ENCODE peak calls at places on chromosome 6, in nine cellular contexts. One of them, this sample, is unnamed.

GRCh38 chr6:132813173-132813856 is 1.1 kb upstream of the RPS12 start:
- DNase-seq in ascending aorta: peak; percentile 74
- DNase-seq in body of pancreas: peak; percentile 35
- DNase-seq in tibial artery: peak; percentile 70
- DNase-seq in endodermal cell: peak; percentile 78
- DNase-seq in SJSA1: no peak
- DNase-seq in tibial nerve: no peak
- DNase-seq in neural progenitor cell: peak; percentile 69
- DNase-seq in A549: peak; percentile 33
- DNase-seq in this sample: no peak

GRCh38 chr6:23013776-23014175 is 444.4 kb downstream of the HDGFL1 start:
- DNase-seq in neural progenitor cell: no peak
- DNase-seq in body of pancreas: no peak
- DNase-seq in tibial nerve: no peak
- DNase-seq in tibial artery: no peak
- DNase-seq in SJSA1: no peak
- DNase-seq in ascending aorta: no peak
- DNase-seq in endodermal cell: peak; percentile 56
- DNase-seq in A549: no peak
- DNase-seq in this sample: no peak

GRCh38 chr6:26104457-26105108 is 17.4 kb downstream of the HFE start:
- DNase-seq in A549: peak; percentile 75
- DNase-seq in endodermal cell: peak; percentile 76
- DNase-seq in ascending aorta: no peak
- DNase-seq in tibial nerve: no peak
- DNase-seq in tibial artery: no peak
- DNase-seq in neural progenitor cell: no peak
- DNase-seq in body of pancreas: no peak
- DNase-seq in SJSA1: peak; percentile 45
- DNase-seq in this sample: peak; percentile 40

GRCh38 chr6:4848382-4849068 is 72.3 kb downstream of the CDYL start:
- DNase-seq in tibial nerve: no peak
- DNase-seq in SJSA1: no peak
- DNase-seq in body of pancreas: no peak
- DNase-seq in neural progenitor cell: peak; percentile 64
- DNase-seq in A549: peak; percentile 16
- DNase-seq in endodermal cell: peak; percentile 81
- DNase-seq in ascending aorta: no peak
- DNase-seq in tibial artery: no peak
- DNase-seq in this sample: peak; percentile 34

GRCh38 chr6:5152417-5152816 is 67.3 kb downstream of the PPP1R3G start:
- DNase-seq in tibial nerve: no peak
- DNase-seq in tibial artery: no peak
- DNase-seq in endodermal cell: no peak
- DNase-seq in neural progenitor cell: no peak
- DNase-seq in SJSA1: no peak
- DNase-seq in ascending aorta: no peak
- DNase-seq in body of pancreas: no peak
- DNase-seq in A549: no peak
- DNase-seq in this sample: no peak

GRCh38 chr6:121666809-121667208 is 231.4 kb downstream of the GJA1 start:
- DNase-seq in SJSA1: no peak
- DNase-seq in ascending aorta: no peak
- DNase-seq in A549: peak; percentile 51
- DNase-seq in body of pancreas: no peak
- DNase-seq in tibial nerve: no peak
- DNase-seq in endodermal cell: no peak
- DNase-seq in neural progenitor cell: no peak
- DNase-seq in tibial artery: no peak
- DNase-seq in this sample: no peak

GRCh38 chr6:92538296-92538695 is 881.1 kb downstream of the EPHA7 start:
- DNase-seq in endodermal cell: no peak
- DNase-seq in A549: no peak
- DNase-seq in ascending aorta: no peak
- DNase-seq in tibial artery: no peak
- DNase-seq in neural progenitor cell: no peak
- DNase-seq in body of pancreas: no peak
- DNase-seq in SJSA1: no peak
- DNase-seq in tibial nerve: no peak
- DNase-seq in this sample: no peak

GRCh38 chr6:16396497-16397319 is 158.3 kb downstream of the GMPR start:
- DNase-seq in A549: no peak
- DNase-seq in SJSA1: no peak
- DNase-seq in ascending aorta: no peak
- DNase-seq in body of pancreas: no peak
- DNase-seq in tibial artery: no peak
- DNase-seq in tibial nerve: no peak
- DNase-seq in endodermal cell: no peak
- DNase-seq in neural progenitor cell: no peak
- DNase-seq in this sample: no peak

GRCh38 chr6:35014786-35015185 is 125.7 kb downstream of the ANKS1A start:
- DNase-seq in A549: no peak
- DNase-seq in ascending aorta: no peak
- DNase-seq in SJSA1: no peak
- DNase-seq in endodermal cell: no peak
- DNase-seq in body of pancreas: no peak
- DNase-seq in neural progenitor cell: no peak
- DNase-seq in tibial artery: no peak
- DNase-seq in tibial nerve: no peak
- DNase-seq in this sample: peak; percentile 57

GRCh38 chr6:17705428-17705777 is 1.3 kb downstream of the NUP153 start:
- DNase-seq in SJSA1: peak; percentile 67
- DNase-seq in body of pancreas: peak; percentile 70
- DNase-seq in endodermal cell: peak; percentile 68
- DNase-seq in tibial nerve: no peak
- DNase-seq in ascending aorta: peak; percentile 79
- DNase-seq in A549: peak; percentile 52
- DNase-seq in neural progenitor cell: no peak
- DNase-seq in tibial artery: peak; percentile 78
- DNase-seq in this sample: peak; percentile 54

GRCh38 chr6:14966111-14966901 is 279.6 kb upstream of the JARID2 start:
- DNase-seq in endodermal cell: peak; percentile 76
- DNase-seq in ascending aorta: no peak
- DNase-seq in SJSA1: no peak
- DNase-seq in tibial artery: no peak
- DNase-seq in A549: no peak
- DNase-seq in body of pancreas: no peak
- DNase-seq in tibial nerve: no peak
- DNase-seq in neural progenitor cell: no peak
- DNase-seq in this sample: no peak

GRCh38 chr6:11366934-11367637 is 134.6 kb upstream of the NEDD9 start:
- DNase-seq in SJSA1: no peak
- DNase-seq in tibial artery: no peak
- DNase-seq in ascending aorta: no peak
- DNase-seq in A549: peak; percentile 31
- DNase-seq in tibial nerve: no peak
- DNase-seq in neural progenitor cell: peak; percentile 57
- DNase-seq in endodermal cell: peak; percentile 13
- DNase-seq in body of pancreas: no peak
- DNase-seq in this sample: no peak

GRCh38 chr6:31609519-31610406 is 5.3 kb upstream of the AIF1 start:
- DNase-seq in tibial nerve: no peak
- DNase-seq in A549: no peak
- DNase-seq in neural progenitor cell: no peak
- DNase-seq in body of pancreas: no peak
- DNase-seq in SJSA1: no peak
- DNase-seq in tibial artery: no peak
- DNase-seq in ascending aorta: no peak
- DNase-seq in endodermal cell: no peak
- DNase-seq in this sample: peak; percentile 30

GRCh38 chr6:113969888-113970807 is 800 bp downstream of the HDAC2 start:
- DNase-seq in body of pancreas: peak; percentile 60
- DNase-seq in A549: peak; percentile 27
- DNase-seq in SJSA1: peak; percentile 57
- DNase-seq in endodermal cell: peak; percentile 83
- DNase-seq in tibial artery: peak; percentile 77
- DNase-seq in ascending aorta: peak; percentile 75
- DNase-seq in neural progenitor cell: peak; percentile 80
- DNase-seq in tibial nerve: no peak
- DNase-seq in this sample: peak; percentile 74

GRCh38 chr6:46323966-46324622 is 153.3 kb upstream of the ENPP5 start:
- DNase-seq in neural progenitor cell: no peak
- DNase-seq in endodermal cell: no peak
- DNase-seq in SJSA1: no peak
- DNase-seq in tibial nerve: no peak
- DNase-seq in tibial artery: no peak
- DNase-seq in ascending aorta: no peak
- DNase-seq in A549: no peak
- DNase-seq in body of pancreas: no peak
- DNase-seq in this sample: no peak

GRCh38 chr6:16901777-16902176 is 140.5 kb upstream of the ATXN1 start:
- DNase-seq in SJSA1: no peak
- DNase-seq in A549: no peak
- DNase-seq in endodermal cell: no peak
- DNase-seq in tibial artery: peak; percentile 83
- DNase-seq in neural progenitor cell: no peak
- DNase-seq in ascending aorta: peak; percentile 66
- DNase-seq in body of pancreas: peak; percentile 54
- DNase-seq in tibial nerve: peak; percentile 38
- DNase-seq in this sample: no peak

DNA sequence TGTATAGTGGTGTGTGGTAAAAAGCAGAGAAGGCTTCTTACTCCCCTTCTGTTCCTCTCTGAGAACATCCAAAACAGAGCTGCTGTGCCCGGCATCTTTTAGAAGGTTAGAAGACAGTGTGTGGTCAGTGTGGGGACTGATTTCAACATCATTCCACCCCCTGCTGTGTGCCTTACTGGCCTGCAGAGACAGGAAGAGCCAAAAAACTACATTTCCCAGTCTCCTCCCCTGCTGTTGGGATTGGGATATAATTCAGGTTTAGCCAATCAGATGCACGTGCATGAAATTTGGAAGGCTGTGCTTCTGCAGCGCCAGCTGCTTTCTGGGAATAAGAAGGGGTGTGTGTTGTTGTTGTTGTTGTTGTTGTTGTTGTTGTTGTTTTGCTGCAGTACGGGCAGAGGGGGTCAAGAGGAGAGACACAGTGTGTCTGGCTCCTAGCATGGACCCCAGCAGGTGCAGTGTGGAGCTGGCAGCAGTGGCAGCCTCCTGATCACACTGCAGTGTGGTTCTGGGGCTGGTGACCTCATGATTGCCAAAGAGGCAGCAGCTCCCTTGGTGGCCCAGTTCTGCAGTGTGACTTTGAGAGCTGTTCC is 74.7 kb downstream of the MRPL14 start:
- DNase-seq in body of pancreas: no peak
- DNase-seq in endodermal cell: peak; percentile 75
- DNase-seq in tibial nerve: no peak
- DNase-seq in tibial artery: no peak
- DNase-seq in neural progenitor cell: peak; percentile 59
- DNase-seq in ascending aorta: no peak
- DNase-seq in SJSA1: no peak
- DNase-seq in A549: peak; percentile 56
- DNase-seq in this sample: peak; percentile 40
- H3K4me1 ChIP-seq in body of pancreas: peaks cover 23% of the 10 kb centered on the region
- H3K4me1 ChIP-seq in endodermal cell: peaks cover 11% of the 10 kb centered on the region
- H3K4me1 ChIP-seq in tibial nerve: peaks cover 57% of the 10 kb centered on the region
- H3K4me1 ChIP-seq in tibial artery: no peaks in the 10 kb centered on the region
- H3K4me1 ChIP-seq in neural progenitor cell: peaks cover 13% of the 10 kb centered on the region
- H3K4me1 ChIP-seq in ascending aorta: peaks cover 3% of the 10 kb centered on the region
- H3K4me1 ChIP-seq in SJSA1: peaks cover 77% of the 10 kb centered on the region
- H3K4me1 ChIP-seq in A549: peaks cover 98% of the 10 kb centered on the region
- H3K4me1 ChIP-seq in this sample: peaks cover 22% of the 10 kb centered on the region

DNA sequence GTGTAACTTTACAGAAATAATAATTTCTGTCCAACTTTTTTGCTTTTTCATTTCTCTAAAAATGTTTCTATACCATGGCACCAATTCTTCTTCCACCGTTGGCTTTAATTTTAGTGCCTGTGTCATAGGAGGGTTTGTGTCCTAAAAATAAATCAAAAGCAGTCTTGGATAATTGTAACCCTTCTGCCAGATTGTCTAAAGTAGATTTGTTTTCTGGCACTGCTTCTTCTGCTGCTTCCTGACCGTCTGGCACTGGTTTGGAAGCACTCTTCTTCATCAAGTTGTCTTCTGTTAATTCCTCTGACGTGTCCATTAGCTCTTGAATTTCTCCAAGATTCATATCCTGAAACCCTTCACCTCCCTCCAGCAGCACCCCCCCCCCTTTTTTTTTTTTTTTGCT is 33.1 kb downstream of the SCAF8 start:
- DNase-seq in endodermal cell: no peak
- DNase-seq in ascending aorta: no peak
- DNase-seq in neural progenitor cell: no peak
- DNase-seq in body of pancreas: no peak
- DNase-seq in SJSA1: no peak
- DNase-seq in A549: no peak
- DNase-seq in tibial artery: no peak
- DNase-seq in tibial nerve: no peak
- DNase-seq in this sample: no peak
- H3K27ac ChIP-seq in endodermal cell: peak overlapping the region; percentile 2
- H3K27ac ChIP-seq in ascending aorta: no peak overlapping the region
- H3K27ac ChIP-seq in neural progenitor cell: peak overlapping the region; percentile 20
- H3K27ac ChIP-seq in body of pancreas: no peak overlapping the region
- H3K27ac ChIP-seq in SJSA1: no peak overlapping the region
- H3K27ac ChIP-seq in A549: no peak overlapping the region
- H3K27ac ChIP-seq in tibial artery: no peak overlapping the region
- H3K27ac ChIP-seq in tibial nerve: no peak overlapping the region
- H3K27ac ChIP-seq in this sample: no peak overlapping the region

DNA sequence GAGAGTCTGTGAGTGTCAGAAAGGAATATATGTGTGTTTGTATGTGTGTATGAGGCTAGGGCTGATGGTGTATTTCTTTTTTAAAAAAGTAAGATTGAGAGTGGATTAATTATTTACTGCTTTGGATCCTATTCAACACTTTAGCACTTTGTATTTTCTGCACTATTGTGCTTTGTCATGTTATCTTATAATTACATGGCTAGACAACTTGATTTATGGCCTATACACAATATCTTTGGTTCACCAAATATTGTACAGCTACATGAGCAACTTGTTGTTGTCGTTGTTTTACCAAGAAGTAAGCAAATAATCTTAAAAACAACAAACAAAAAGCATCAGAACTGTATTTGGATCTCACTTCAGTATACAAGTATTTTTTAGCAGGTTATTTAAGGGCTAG is 84.6 kb upstream of the TBX18 start:
- DNase-seq in A549: no peak
- DNase-seq in neural progenitor cell: no peak
- DNase-seq in tibial artery: no peak
- DNase-seq in tibial nerve: no peak
- DNase-seq in endodermal cell: no peak
- DNase-seq in body of pancreas: no peak
- DNase-seq in SJSA1: no peak
- DNase-seq in ascending aorta: no peak
- DNase-seq in this sample: no peak
- H3K4me3 ChIP-seq in A549: no peak overlapping the region
- H3K4me3 ChIP-seq in neural progenitor cell: no peak overlapping the region
- H3K4me3 ChIP-seq in tibial artery: no peak overlapping the region
- H3K4me3 ChIP-seq in tibial nerve: no peak overlapping the region
- H3K4me3 ChIP-seq in endodermal cell: no peak overlapping the region
- H3K4me3 ChIP-seq in body of pancreas: no peak overlapping the region
- H3K4me3 ChIP-seq in SJSA1: no peak overlapping the region
- H3K4me3 ChIP-seq in ascending aorta: no peak overlapping the region
- H3K4me3 ChIP-seq in this sample: no peak overlapping the region

DNA sequence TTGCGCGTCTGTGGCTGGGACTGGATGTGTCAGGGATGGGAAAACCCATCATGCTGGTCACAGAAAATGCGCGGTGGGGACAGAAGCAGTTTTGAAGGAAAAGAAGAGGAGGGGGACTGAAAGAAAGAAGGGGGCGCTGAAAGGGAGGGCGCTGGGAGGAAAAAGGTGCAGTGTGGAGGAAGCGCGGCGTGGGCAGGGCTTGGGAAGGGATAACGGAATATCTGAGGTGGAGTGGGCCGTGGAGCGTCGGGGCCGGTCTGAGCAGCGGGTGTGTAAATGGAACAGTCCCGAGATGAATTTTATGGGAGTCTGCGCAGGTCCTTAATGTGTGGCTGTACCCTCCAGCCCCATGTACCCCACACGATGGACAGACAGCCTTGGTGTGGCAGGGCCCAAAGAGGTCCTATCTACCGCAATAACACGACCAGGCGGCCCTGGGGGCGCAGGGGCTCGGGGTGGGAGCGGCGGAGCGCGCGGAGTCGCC is 366 bp upstream of the SLC29A1 start:
- DNase-seq in SJSA1: no peak
- DNase-seq in tibial artery: peak; percentile 75
- DNase-seq in ascending aorta: peak; percentile 67
- DNase-seq in body of pancreas: no peak
- DNase-seq in A549: no peak
- DNase-seq in neural progenitor cell: no peak
- DNase-seq in endodermal cell: no peak
- DNase-seq in tibial nerve: no peak
- DNase-seq in this sample: no peak
- H3K4me1 ChIP-seq in SJSA1: peaks cover 46% of the 10 kb centered on the region
- H3K4me1 ChIP-seq in tibial artery: peaks cover 66% of the 10 kb centered on the region
- H3K4me1 ChIP-seq in ascending aorta: peaks cover 50% of the 10 kb centered on the region
- H3K4me1 ChIP-seq in body of pancreas: peaks cover 89% of the 10 kb centered on the region
- H3K4me1 ChIP-seq in A549: peaks cover 67% of the 10 kb centered on the region
- H3K4me1 ChIP-seq in neural progenitor cell: peaks cover 60% of the 10 kb centered on the region
- H3K4me1 ChIP-seq in endodermal cell: peaks cover 15% of the 10 kb centered on the region
- H3K4me1 ChIP-seq in tibial nerve: peaks cover 93% of the 10 kb centered on the region
- H3K4me1 ChIP-seq in this sample: peaks cover 45% of the 10 kb centered on the region

This sample was measured in SJCRH30.